ENCODE peak calls at places on chromosomes 16 and 17, in five cellular contexts. M, Z, X, T and K are unnamed samples.

GRCh38 chr16:73739049-73739769 is 557.4 kb upstream of the PSMD7 start:
- DNase-seq in M (no peak), X (no peak), T (no peak), Z (no peak), K (no peak)

GRCh38 chr17:41917192-41917591 is 1.6 kb downstream of the ACLY start:
- DNase-seq in Z (no peak), X (peak; percentile 76), M (peak; percentile 59), T (no peak), K (peak; percentile 51)

GRCh38 chr17:33290156-33290697 is 2.9 kb downstream of the ASIC2 start:
- DNase-seq in X (no peak), Z (no peak), T (no peak), M (no peak), K (no peak)

GRCh38 chr17:14699569-14700190 is 398.8 kb downstream of the HS3ST3B1 start:
- DNase-seq in Z (no peak), M (no peak), X (no peak), T (no peak), K (no peak)

GRCh38 chr17:78383725-78384471 is 5.4 kb downstream of the PGS1 start:
- DNase-seq in T (no peak), M (peak; percentile 100), Z (peak; percentile 93), X (peak; percentile 99), K (peak; percentile 97)

GRCh38 chr17:77446959-77447634 is 306.3 kb downstream of the SEC14L1 start:
- DNase-seq in M (peak; percentile 87), X (no peak), T (no peak), Z (no peak), K (no peak)

GRCh38 chr17:79619636-79620206 is 8.9 kb upstream of the RBFOX3 start:
- DNase-seq in M (no peak), Z (peak; percentile 23), T (no peak), X (no peak), K (no peak)

GRCh38 chr17:31743767-31744166 is 115.3 kb downstream of the COPRS start:
- DNase-seq in Z (no peak), M (peak; percentile 28), T (no peak), X (peak; percentile 50), K (no peak)

GRCh38 chr16:1651509-1652342 is 26.4 kb upstream of the JPT2 start:
- DNase-seq in Z (no peak), T (no peak), X (no peak), M (peak; percentile 4), K (no peak)

GRCh38 chr16:9081843-9082242 is 9.6 kb upstream of the HAPSTR1 start:
- DNase-seq in X (no peak), M (no peak), T (no peak), Z (no peak), K (no peak)

GRCh38 chr17:82548681-82549303 is 29.3 kb downstream of the FOXK2 start:
- DNase-seq in M (no peak), T (no peak), X (no peak), Z (no peak), K (no peak)

GRCh38 chr17:2814049-2814448 is 17.8 kb downstream of the RAP1GAP2 start:
- DNase-seq in X (no peak), T (no peak), M (no peak), Z (no peak), K (no peak)

GRCh38 chr16:68069511-68070248 is 15.5 kb upstream of the NFATC3 start:
- DNase-seq in T (no peak), Z (no peak), X (no peak), M (no peak), K (no peak)

GRCh38 chr17:76515291-76515949 is 14.2 kb upstream of the RHBDF2 start:
- DNase-seq in T (no peak), X (peak; percentile 96), M (peak; percentile 97), Z (peak; percentile 86), K (peak; percentile 91)

GRCh38 chr16:72990571-72990970 is 57.4 kb downstream of the ZFHX3 start:
- DNase-seq in Z (no peak), X (no peak), T (no peak), M (no peak), K (no peak)

GRCh38 chr17:31789707-31790505 is 69.1 kb downstream of the COPRS start:
- DNase-seq in T (no peak), X (no peak), Z (no peak), M (no peak), K (no peak)

GRCh38 chr17:1711804-1712203 is 1.6 kb upstream of the TLCD2 start:
- DNase-seq in X (no peak), Z (no peak), M (no peak), T (no peak), K (no peak)

GRCh38 chr17:71085238-71086033 is 916.1 kb downstream of the KCNJ2 start:
- DNase-seq in T (peak; percentile 24), M (no peak), X (no peak), Z (no peak), K (no peak)

GRCh38 chr16:31298958-31299357 is 39.2 kb downstream of the ITGAM start:
- DNase-seq in M (no peak), T (no peak), X (peak; percentile 1), Z (no peak), K (no peak)

GRCh38 chr16:75472908-75473877 is 8.7 kb upstream of the TMEM170A start:
- DNase-seq in T (no peak), Z (peak; percentile 64), M (no peak), X (no peak), K (no peak)

GRCh38 chr17:17904171-17905035 is 67.6 kb upstream of the SREBF1 start:
- DNase-seq in X (peak; percentile 54), M (no peak), T (no peak), Z (peak; percentile 20), K (no peak)

GRCh38 chr16:27232061-27232841 is 28.9 kb downstream of the KDM8 start:
- DNase-seq in M (no peak), X (peak; percentile 40), Z (peak; percentile 87), T (no peak), K (no peak)

GRCh38 chr16:50284131-50284911 is 18.0 kb downstream of the ADCY7 start:
- DNase-seq in M (no peak), Z (peak; percentile 84), T (no peak), X (no peak), K (no peak)

GRCh38 chr17:81723651-81724209 is 11.6 kb downstream of the SLC25A10 start:
- DNase-seq in T (no peak), X (no peak), Z (no peak), M (no peak), K (no peak)

GRCh38 chr16:81483064-81483969 is 38.7 kb downstream of the CMIP start:
- DNase-seq in T (no peak), Z (no peak), X (no peak), M (peak; percentile 67), K (peak; percentile 6)

GRCh38 chr17:74274060-74274702 is at the start of gene DNAI2:
- DNase-seq in M (no peak), T (no peak), X (no peak), Z (peak; percentile 82), K (no peak)

GRCh38 chr17:40791808-40792436 is 7.8 kb downstream of the KRT28 start:
- DNase-seq in T (no peak), M (peak; percentile 55), X (peak; percentile 61), Z (no peak), K (peak; percentile 19)

GRCh38 chr16:83315271-83315670 is 492.5 kb upstream of the HSBP1 start:
- DNase-seq in M (peak; percentile 42), X (no peak), Z (no peak), T (no peak), K (peak; percentile 13)

GRCh38 chr17:57257213-57257873 is 1.0 kb downstream of the MSI2 start:
- DNase-seq in M (no peak), X (no peak), T (no peak), Z (no peak), K (no peak)

GRCh38 chr17:30336369-30337171 is 2.7 kb upstream of the TMIGD1 start:
- DNase-seq in T (no peak), Z (no peak), M (peak; percentile 59), X (peak; percentile 62), K (peak; percentile 44)

GRCh38 chr16:799948-800833 is at the start of gene GNG13:
- DNase-seq in X (no peak), T (no peak), M (no peak), Z (no peak), K (no peak)

DNA sequence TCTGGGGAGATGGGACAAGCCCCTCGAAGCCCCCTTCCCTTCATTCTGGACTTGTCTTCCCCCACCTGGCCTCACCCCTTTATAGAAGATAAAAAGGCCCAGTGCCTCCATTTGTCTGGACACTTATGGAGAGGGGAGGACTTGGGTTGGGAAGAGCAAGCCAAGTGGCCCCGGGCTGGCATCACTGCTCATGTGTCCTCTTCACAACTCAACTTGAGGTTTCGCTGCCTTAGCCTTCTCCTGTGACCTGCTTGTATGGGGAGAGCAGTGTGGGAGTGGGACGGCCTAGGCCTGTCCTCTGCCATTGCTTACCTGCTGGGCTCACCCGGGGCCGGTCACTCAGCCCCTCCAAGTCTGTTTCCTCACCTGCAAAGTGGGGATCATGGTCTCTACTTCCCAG is 1.4 kb downstream of the PAQR4 start:
- DNase-seq in X (no peak), T (no peak), Z (no peak), M (no peak), K (no peak)
- TF ChIP-seq CTCF in X (no peak), T (no peak), Z (no peak), M (no peak), K (no peak)

GRCh38 chr16:77555101-77555500 is 120.3 kb upstream of the ADAMTS18 start:
- DNase-seq in M (no peak), T (no peak), X (no peak), Z (no peak), K (no peak)

GRCh38 chr16:77555781-77556180 is 120.9 kb upstream of the ADAMTS18 start:
- DNase-seq in Z (no peak), M (no peak), T (no peak), X (no peak), K (no peak)

GRCh38 chr16:77557385-77557784 is 122.6 kb upstream of the ADAMTS18 start:
- DNase-seq in Z (no peak), M (no peak), T (no peak), X (no peak), K (no peak)

GRCh38 chr16:77556203-77556602 is 121.4 kb upstream of the ADAMTS18 start:
- DNase-seq in X (no peak), T (no peak), M (no peak), Z (no peak), K (no peak)

GRCh38 chr16:77558786-77559185 is 124.0 kb upstream of the ADAMTS18 start:
- DNase-seq in Z (no peak), T (no peak), M (no peak), X (no peak), K (no peak)
- TF ChIP-seq CTCF in Z (no peak), T (no peak), M (no peak), X (no peak), K (no peak)

DNA sequence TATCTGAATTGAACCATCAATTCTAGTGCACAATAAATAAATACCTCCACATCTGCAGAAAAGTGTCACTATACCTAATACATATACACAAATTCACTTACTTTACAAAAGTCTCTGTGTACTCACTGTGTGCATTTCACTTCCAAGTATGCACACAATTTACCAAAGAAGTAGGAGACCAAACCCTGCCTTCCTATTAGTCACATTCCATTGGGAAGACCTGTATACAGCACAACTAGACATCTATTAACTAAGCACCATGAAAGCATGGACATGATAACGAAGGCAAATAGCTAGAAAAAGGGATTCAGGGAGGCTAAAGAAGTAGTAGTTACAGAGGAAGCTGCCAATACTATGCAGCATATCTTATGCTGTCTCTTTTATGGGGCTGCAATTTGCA is 139.5 kb downstream of the SNX11 start:
- DNase-seq in T (no peak), X (no peak), M (no peak), Z (no peak), K (no peak)
- TF ChIP-seq CTCF in T (no peak), X (no peak), M (no peak), Z (no peak), K (no peak)

GRCh38 chr17:8220783-8221662 is 10.6 kb upstream of the AURKB start:
- DNase-seq in Z (peak; percentile 91), M (peak; percentile 95), T (peak; percentile 91), X (peak; percentile 93), K (peak; percentile 93)
- TF ChIP-seq CTCF in Z (no peak), M (no peak), T (no peak), X (no peak), K (no peak)